ENCODE peak calls at places on chromosomes 16 and 17, in four cellular contexts. D is colonic mucosa, J is GM23248, U is astrocyte of the spinal cord. W is an unnamed sample.

GRCh38 chr17:410674-411401 is 58.2 kb upstream of the RPH3AL start:
- DNase-seq in D (no peak), J (peak), U (peak), W (peak)

GRCh38 chr16:3474136-3474779 is 21.0 kb downstream of the C16orf90 start:
- DNase-seq in D (no peak), J (no peak), U (no peak), W (no peak)

GRCh38 chr17:82407255-82407654 is 10.9 kb upstream of the HEXD start:
- DNase-seq in D (no peak), J (no peak), U (peak), W (no peak)

GRCh38 chr16:46428108-46429061 is 192.8 kb downstream of the SHCBP1 start:
- DNase-seq in D (no peak), J (peak), U (no peak), W (no peak)

GRCh38 chr16:57544129-57544653 is 1.7 kb downstream of the ADGRG5 start:
- DNase-seq in D (peak), J (no peak), U (no peak), W (no peak)

GRCh38 chr17:4365628-4366311 is 705 bp downstream of the UBE2G1 start:
- DNase-seq in D (peak), J (peak), U (peak), W (no peak)

GRCh38 chr16:13435873-13436474 is 484.0 kb upstream of the ERCC4 start:
- DNase-seq in D (no peak), J (no peak), U (no peak), W (no peak)

GRCh38 chr16:49010879-49011278 is 270.8 kb downstream of the CBLN1 start:
- DNase-seq in D (no peak), J (no peak), U (no peak), W (no peak)

DNA sequence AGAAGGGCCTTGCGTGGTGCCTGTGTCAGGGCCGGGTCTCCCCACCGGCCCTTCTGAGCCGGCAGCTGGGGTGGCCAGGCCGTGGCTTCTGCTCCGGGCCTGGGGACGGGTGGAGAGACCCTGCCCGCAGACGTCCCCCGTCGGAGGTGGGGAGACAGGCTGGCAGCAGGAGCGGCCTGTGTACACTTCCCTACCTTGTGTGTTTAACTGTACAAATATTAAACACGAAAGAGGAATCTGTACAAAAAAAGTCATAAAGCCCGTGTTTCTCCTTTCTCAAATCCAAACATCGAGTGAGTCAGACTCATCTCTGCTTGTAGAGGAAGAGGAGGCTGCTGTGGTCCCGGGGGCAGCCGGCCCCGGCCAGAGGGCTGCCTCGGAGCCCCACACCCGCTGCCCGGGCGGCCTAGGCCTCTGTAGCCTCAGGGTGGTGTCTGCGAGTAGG is 2.0 kb downstream of the CACNA1H start:
- DNase-seq in D (no peak), J (no peak), U (no peak), W (no peak)
- H3K4me3 ChIP-seq in D (no peak), J (no peak), U (peak), W (no peak)

GRCh38 chr17:42104264-42104663 is 6.0 kb upstream of the ZNF385C start:
- DNase-seq in D (no peak), J (no peak), U (no peak), W (no peak)

GRCh38 chr17:42107597-42108576 is 4.6 kb downstream of the DHX58 start:
- DNase-seq in D (peak), J (peak), U (peak), W (peak)

GRCh38 chr17:42106009-42106408 is 6.5 kb downstream of the DHX58 start:
- DNase-seq in D (no peak), J (no peak), U (no peak), W (no peak)

GRCh38 chr17:42109086-42109485 is 3.4 kb downstream of the DHX58 start:
- DNase-seq in D (no peak), J (no peak), U (no peak), W (no peak)

GRCh38 chr17:42107124-42107523 is 5.4 kb downstream of the DHX58 start:
- DNase-seq in D (no peak), J (no peak), U (no peak), W (no peak)
- H3K4me3 ChIP-seq in D (peak), J (no peak), U (no peak), W (no peak)

GRCh38 chr16:8962393-8963009 is 1.2 kb downstream of the USP7 start:
- DNase-seq in D (peak), J (peak), U (no peak), W (peak)

GRCh38 chr16:8961811-8962390 is 1.8 kb downstream of the USP7 start:
- DNase-seq in D (no peak), J (no peak), U (no peak), W (no peak)

GRCh38 chr16:8963010-8963824 is 489 bp downstream of the USP7 start:
- DNase-seq in D (no peak), J (peak), U (no peak), W (no peak)

GRCh38 chr16:8964462-8964861 is 756 bp upstream of the USP7 start:
- DNase-seq in D (no peak), J (no peak), U (no peak), W (no peak)

DNA sequence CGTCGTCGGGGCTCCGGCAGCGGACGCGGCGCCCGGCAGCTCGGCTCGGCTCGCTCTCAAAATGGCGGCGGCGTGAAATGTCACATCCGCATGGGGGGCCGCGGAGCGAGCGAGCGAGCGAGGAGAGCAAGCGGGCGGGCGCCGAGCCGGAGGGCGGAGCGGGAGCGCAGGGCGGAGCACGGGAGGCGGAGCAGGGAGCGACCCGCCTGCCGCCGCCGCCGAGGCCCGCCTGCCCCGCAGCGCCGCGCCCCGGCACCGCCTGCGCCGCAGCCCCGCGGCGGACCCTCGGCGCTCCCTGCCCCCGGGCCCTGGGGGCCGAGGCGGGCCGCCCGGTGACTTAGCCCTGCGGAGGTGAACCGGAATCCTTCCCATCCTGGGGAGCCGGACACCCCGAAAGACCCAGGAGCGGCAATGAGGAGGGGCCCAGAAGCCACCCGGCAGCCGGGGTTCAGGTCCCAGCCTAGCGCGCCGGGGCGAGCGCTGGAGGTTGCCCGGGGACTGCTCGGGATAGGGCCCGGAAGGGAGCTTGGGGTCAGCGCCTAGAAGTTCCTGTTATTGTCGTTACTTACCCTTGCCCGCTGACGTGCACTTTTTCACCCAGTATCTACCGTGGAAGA is at the start of gene USP7:
- DNase-seq in D (peak), J (peak), U (peak), W (peak)
- H3K4me3 ChIP-seq in D (peak), J (peak), U (peak), W (peak)

DNA sequence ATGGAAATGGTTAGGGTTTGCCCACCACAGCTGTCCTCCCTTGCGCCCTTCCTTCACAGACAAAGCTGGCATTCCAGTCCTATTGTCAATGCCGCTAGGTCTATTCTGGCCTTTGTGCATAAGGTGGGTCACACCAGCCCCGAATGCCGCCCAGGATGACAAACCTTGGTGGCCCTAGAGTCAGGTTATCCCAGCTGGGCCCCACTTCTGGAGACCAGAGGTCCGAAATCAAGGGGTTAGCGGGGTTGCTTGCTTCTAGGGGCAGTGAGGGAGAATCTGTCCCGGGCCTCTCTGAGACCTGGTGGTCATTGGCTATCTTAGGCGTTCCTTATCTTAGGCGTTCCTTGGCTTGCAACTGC is 472.1 kb downstream of the SOX9 start:
- DNase-seq in D (no peak), J (no peak), U (no peak), W (no peak)
- H3K4me3 ChIP-seq in D (no peak), J (no peak), U (no peak), W (no peak)

GRCh38 chr17:73901661-73902415 is 257.6 kb upstream of the SDK2 start:
- DNase-seq in D (peak), J (peak), U (no peak), W (no peak)
- H3K4me3 ChIP-seq in D (peak), J (no peak), U (no peak), W (no peak)

DNA sequence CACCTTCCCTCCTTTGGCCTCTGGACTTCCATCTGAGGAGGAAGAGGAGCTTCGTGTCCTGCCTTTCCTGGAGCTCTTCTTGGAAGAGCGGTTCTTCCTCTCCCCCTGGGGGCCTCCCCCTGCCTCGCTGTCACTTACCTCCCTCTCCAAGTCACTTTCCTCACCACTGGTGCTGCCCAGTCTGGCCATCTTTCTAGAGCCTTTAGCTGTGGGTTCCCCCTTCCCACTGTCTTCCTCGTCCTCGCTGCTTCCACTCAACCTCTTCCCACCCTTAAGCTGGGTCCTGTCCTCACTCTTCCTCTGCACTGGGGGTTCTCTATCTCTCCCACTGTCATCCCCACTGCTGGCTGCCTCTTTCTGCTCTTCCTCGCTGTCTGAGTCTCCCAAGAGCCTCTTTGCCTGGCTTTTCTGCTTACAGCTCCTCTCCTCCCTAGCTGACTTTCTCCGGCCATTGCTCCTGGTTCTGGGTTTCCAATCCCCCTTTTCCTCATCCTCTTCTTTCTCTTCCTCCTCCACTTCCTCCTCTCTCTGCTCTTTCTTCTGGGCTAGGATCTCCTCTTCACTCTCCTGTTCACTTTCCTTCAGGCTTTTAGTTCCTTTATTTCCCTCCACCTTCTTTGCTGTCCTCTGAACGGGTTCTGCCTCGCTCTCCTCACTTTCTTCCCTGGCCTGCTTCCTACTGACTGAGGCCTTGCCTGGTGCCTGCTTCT is 1.4 kb downstream of the HIRIP3 start:
- DNase-seq in D (no peak), J (no peak), U (no peak), W (no peak)
- H3K4me3 ChIP-seq in D (no peak), J (peak), U (no peak), W (peak)

GRCh38 chr17:7852919-7853692 is 1.8 kb upstream of the TMEM88 start:
- DNase-seq in D (no peak), J (no peak), U (no peak), W (no peak)

GRCh38 chr17:7853693-7854043 is 1.2 kb upstream of the TMEM88 start:
- DNase-seq in D (no peak), J (no peak), U (no peak), W (no peak)

GRCh38 chr17:7855643-7856080 is 796 bp downstream of the TMEM88 start:
- DNase-seq in D (no peak), J (no peak), U (no peak), W (no peak)

GRCh38 chr17:7854851-7855642 is at the start of gene TMEM88:
- DNase-seq in D (peak), J (peak), U (no peak), W (no peak)

GRCh38 chr17:7854078-7854777 is 638 bp upstream of the TMEM88 start:
- DNase-seq in D (no peak), J (no peak), U (no peak), W (no peak)
- H3K4me3 ChIP-seq in D (no peak), J (no peak), U (no peak), W (no peak)

GRCh38 chr16:5451641-5452040 is 354.0 kb upstream of the EEF2KMT start:
- DNase-seq in D (no peak), J (no peak), U (no peak), W (no peak)

GRCh38 chr16:5447734-5448133 is 350.1 kb upstream of the EEF2KMT start:
- DNase-seq in D (no peak), J (no peak), U (no peak), W (no peak)

GRCh38 chr16:5448798-5449197 is 351.2 kb upstream of the EEF2KMT start:
- DNase-seq in D (no peak), J (no peak), U (no peak), W (no peak)

GRCh38 chr16:5450435-5451104 is 353.0 kb upstream of the EEF2KMT start:
- DNase-seq in D (no peak), J (no peak), U (no peak), W (no peak)

GRCh38 chr16:5449901-5450300 is 352.3 kb upstream of the EEF2KMT start:
- DNase-seq in D (no peak), J (no peak), U (no peak), W (no peak)
- H3K4me3 ChIP-seq in D (no peak), J (no peak), U (no peak), W (no peak)

W was measured in Jurkat, Clone E6-1.